ENCODE peak calls at places on chromosomes 16 and 17, in nine cellular contexts. L is left ventricle myocardium superior; Y is non-pigmented ciliary epithelial cell; M is HuH-7.5; N is stimulated activated effector memory CD8-positive, alpha-beta T cell treated with anti-CD3 and anti-CD28 coated beads, Interleukin-12 subunit alpha, Interleukin-12 subunit beta, amount 100 ng/mL, for 72 hours; J is MV-4-11; X is hippocampal formation; F is A172; T is GM06990. P is an unnamed sample.
A peak's percentile ranks its signal among the peaks of the same experiment; 100 is the strongest.

GRCh38 chr16:47612711-47613110 is 151.6 kb downstream of the PHKB start:
- DNase-seq in F (no peak), N (no peak), Y (no peak), T (no peak), X (no peak), J (no peak), L (no peak), M (no peak), P (no peak)

GRCh38 chr16:15539197-15539596 is 103.8 kb downstream of the MARF1 start:
- DNase-seq in N (no peak), F (no peak), M (no peak), Y (no peak), X (no peak), L (no peak), T (no peak), J (no peak), P (no peak)

GRCh38 chr16:86099326-86099725 is 200.4 kb downstream of the IRF8 start:
- DNase-seq in T (no peak), J (no peak), L (no peak), F (no peak), X (no peak), M (no peak), Y (no peak), N (no peak), P (no peak)

GRCh38 chr17:58082341-58082869 is 814 bp upstream of the DYNLL2 start:
- DNase-seq in J (no peak), N (no peak), T (no peak), M (no peak), F (no peak), Y (no peak), L (no peak), X (no peak), P (no peak)

GRCh38 chr16:87540072-87540976 is 47.5 kb upstream of the ZCCHC14 start:
- DNase-seq in J (peak; percentile 70), Y (no peak), M (no peak), N (no peak), X (no peak), T (no peak), F (no peak), L (no peak), P (no peak)

GRCh38 chr16:75112281-75113045 is 4.1 kb downstream of the LDHD start:
- DNase-seq in M (peak; percentile 2), X (no peak), N (no peak), Y (no peak), L (peak; percentile 38), F (no peak), J (no peak), T (no peak), P (no peak)

GRCh38 chr16:57938936-57939871 is 31.7 kb downstream of the CNGB1 start:
- DNase-seq in Y (no peak), N (no peak), L (peak; percentile 87), T (no peak), J (peak; percentile 11), F (peak; percentile 93), X (peak; percentile 50), M (no peak), P (no peak)

GRCh38 chr16:57446530-57447141 is 549 bp downstream of the CIAPIN1 start:
- DNase-seq in F (peak; percentile 54), Y (no peak), X (peak; percentile 59), J (peak; percentile 31), M (no peak), L (no peak), N (peak; percentile 6), T (no peak), P (peak; percentile 30)

GRCh38 chr16:72876221-72876620 is 171.7 kb downstream of the ZFHX3 start:
- DNase-seq in N (no peak), J (peak; percentile 88), F (peak; percentile 90), T (peak; percentile 26), L (peak; percentile 74), M (no peak), X (peak; percentile 12), Y (peak; percentile 80), P (peak; percentile 2)

GRCh38 chr16:77807-78443 is at the start of gene MPG:
- DNase-seq in M (peak; percentile 99), N (peak; percentile 77), X (peak; percentile 70), Y (no peak), T (peak; percentile 87), L (peak; percentile 94), F (peak; percentile 64), J (peak; percentile 68), P (peak; percentile 81)

GRCh38 chr17:17684901-17685774 is 3.9 kb downstream of the RAI1 start:
- DNase-seq in N (no peak), J (no peak), T (no peak), F (no peak), L (no peak), M (no peak), X (no peak), Y (no peak), P (no peak)

GRCh38 chr17:36901506-36901905 is 35.8 kb upstream of the LHX1 start:
- DNase-seq in M (no peak), N (no peak), X (no peak), J (no peak), F (peak; percentile 81), Y (peak; percentile 58), T (no peak), L (no peak), P (no peak)

GRCh38 chr16:6602401-6602800 is 730.2 kb upstream of the RBFOX1 start:
- DNase-seq in M (no peak), X (no peak), T (no peak), J (no peak), L (no peak), N (no peak), F (no peak), Y (no peak), P (no peak)